ENCODE peak calls at places on chromosome 1, in six cellular contexts. M is NCI-H1417 treated with DMSO at 0.1 percent for 48 hours, F is Caki2, K is HS-5, I is substantia nigra, J is EH. D is an unnamed sample.

GRCh38 chr1:219324629-219325367 is 151.1 kb downstream of the LYPLAL1 start:
- DNase-seq in M (no peak), F (peak), K (peak), I (no peak), J (peak), D (peak)

GRCh38 chr1:938711-939504 is 15.2 kb downstream of the SAMD11 start:
- DNase-seq in M (no peak), F (no peak), K (no peak), I (no peak), J (no peak), D (no peak)

GRCh38 chr1:58136502-58136901 is 410.0 kb downstream of the OMA1 start:
- DNase-seq in M (no peak), F (no peak), K (no peak), I (no peak), J (no peak), D (no peak)

GRCh38 chr1:95497566-95497965 is 263.6 kb downstream of the RWDD3 start:
- DNase-seq in M (no peak), F (no peak), K (no peak), I (no peak), J (no peak), D (no peak)

GRCh38 chr1:164058192-164058591 is 500.8 kb upstream of the PBX1 start:
- DNase-seq in M (no peak), F (no peak), K (peak), I (no peak), J (peak), D (no peak)

GRCh38 chr1:1521331-1521730 is 9.4 kb downstream of the ATAD3A start:
- DNase-seq in M (no peak), F (no peak), K (no peak), I (no peak), J (no peak), D (no peak)

GRCh38 chr1:32627596-32628162 is 22.7 kb downstream of the ZBTB8OS start:
- DNase-seq in M (no peak), F (no peak), K (no peak), I (no peak), J (peak), D (no peak)

GRCh38 chr1:212678456-212679410 is 20.9 kb downstream of the BATF3 start:
- DNase-seq in M (no peak), F (no peak), K (no peak), I (no peak), J (no peak), D (no peak)

GRCh38 chr1:8903410-8903809 is 24.9 kb upstream of the ENO1 start:
- DNase-seq in M (no peak), F (no peak), K (peak), I (no peak), J (no peak), D (no peak)